ENCODE peak calls at places on chromosome 16, in eight cellular contexts. M, X, V, Z, J, Y, N and F are unnamed samples.

GRCh38 chr16:11005611-11005975 is 61.2 kb downstream of the CLEC16A start:
- DNase-seq in M (peak; percentile 39), Z (no peak), J (no peak), V (peak; percentile 69), X (no peak), N (no peak), Y (peak; percentile 80), F (no peak)

GRCh38 chr16:26195225-26195624 is 503.5 kb downstream of the HS3ST4 start:
- DNase-seq in Y (no peak), X (no peak), V (no peak), Z (no peak), M (no peak), J (no peak), N (peak; percentile 3), F (no peak)

GRCh38 chr16:70770968-70771552 is 29.9 kb downstream of the VAC14 start:
- DNase-seq in N (peak; percentile 73), M (peak; percentile 63), J (peak; percentile 52), Z (peak; percentile 46), V (peak; percentile 65), X (peak; percentile 46), Y (peak; percentile 69), F (peak; percentile 34)

GRCh38 chr16:57473176-57473840 is 10.8 kb downstream of the POLR2C start:
- DNase-seq in N (no peak), V (no peak), Y (no peak), J (no peak), M (no peak), X (no peak), Z (no peak), F (no peak)

GRCh38 chr16:65532218-65532617 is 410.4 kb upstream of the CDH11 start:
- DNase-seq in Z (no peak), X (no peak), V (no peak), Y (peak; percentile 45), J (no peak), N (no peak), M (no peak), F (no peak)

GRCh38 chr16:85270365-85270764 is 158.1 kb upstream of the CIBAR2 start:
- DNase-seq in Y (peak; percentile 15), N (no peak), J (no peak), Z (no peak), X (no peak), V (no peak), M (no peak), F (no peak)

GRCh38 chr16:80899804-80900592 is 95.6 kb upstream of the CDYL2 start:
- DNase-seq in J (peak; percentile 72), N (no peak), Y (peak; percentile 67), X (no peak), Z (peak; percentile 86), M (no peak), V (peak; percentile 79), F (peak; percentile 91)

GRCh38 chr16:70159355-70160348 is 13.9 kb upstream of the CLEC18C start:
- DNase-seq in Z (no peak), N (no peak), M (no peak), Y (peak; percentile 20), V (peak; percentile 88), X (no peak), J (no peak), F (no peak)

GRCh38 chr16:4142268-4142667 is 26.0 kb upstream of the ADCY9 start:
- DNase-seq in J (no peak), Y (no peak), X (peak; percentile 62), N (peak; percentile 32), M (no peak), V (no peak), Z (no peak), F (no peak)

GRCh38 chr16:86975445-86975844 is 341.7 kb downstream of the C16orf95 start:
- DNase-seq in M (peak; percentile 69), V (peak; percentile 87), N (peak; percentile 7), Y (peak; percentile 93), Z (no peak), J (peak; percentile 76), X (no peak), F (peak; percentile 96)

GRCh38 chr16:12271006-12271405 is 294.5 kb downstream of the SNX29 start:
- DNase-seq in J (no peak), M (peak; percentile 38), X (no peak), N (peak; percentile 13), Y (peak; percentile 54), V (peak; percentile 44), Z (no peak), F (peak; percentile 61)

GRCh38 chr16:84652565-84652964 is 4.3 kb downstream of the KLHL36 start:
- DNase-seq in Y (no peak), Z (no peak), N (peak; percentile 52), V (no peak), J (no peak), X (peak; percentile 78), M (no peak), F (no peak)

GRCh38 chr16:74747716-74748041 is 26.9 kb downstream of the FA2H start:
- DNase-seq in V (no peak), Z (no peak), Y (no peak), M (no peak), X (no peak), J (no peak), N (no peak), F (no peak)

GRCh38 chr16:11665071-11665491 is 3.2 kb upstream of the SNN start:
- DNase-seq in Z (no peak), X (peak; percentile 59), N (peak; percentile 63), M (no peak), V (no peak), J (no peak), Y (no peak), F (no peak)

GRCh38 chr16:23267647-23268046 is 34.5 kb upstream of the SCNN1B start:
- DNase-seq in M (no peak), V (no peak), J (no peak), X (no peak), Z (no peak), N (no peak), Y (no peak), F (no peak)

GRCh38 chr16:55569025-55569424 is 2.5 kb downstream of the CAPNS2 start:
- DNase-seq in X (no peak), N (no peak), Y (peak; percentile 11), V (no peak), J (no peak), Z (no peak), M (no peak), F (no peak)

GRCh38 chr16:63749256-63749655 is 1372.6 kb downstream of the CDH11 start:
- DNase-seq in Z (no peak), J (no peak), N (no peak), V (no peak), X (no peak), Y (no peak), M (peak; percentile 7), F (no peak)

GRCh38 chr16:56140645-56141044 is 50.6 kb upstream of the GNAO1 start:
- DNase-seq in Y (no peak), X (no peak), N (no peak), J (no peak), V (no peak), M (no peak), Z (no peak), F (no peak)